ENCODE peak calls at places on chromosomes 7 and 10, in five cellular contexts. V is HCT116, U is GM12891, F is suprapubic skin, D is stomach. I is an unnamed sample.
A peak's percentile ranks its signal among the peaks of the same experiment; 100 is the strongest.

GRCh38 chr10:104546756-104547155 is 94.3 kb upstream of the SORCS3 start:
- DNase-seq in V (no peak), F (no peak), U (no peak), D (no peak), I (no peak)

GRCh38 chr10:77837248-77837924 is 89.2 kb downstream of the DLG5 start:
- DNase-seq in D (peak; percentile 31), U (peak; percentile 88), V (no peak), F (no peak), I (peak; percentile 50)

GRCh38 chr7:150946826-150947750 is 31.0 kb downstream of the KCNH2 start:
- DNase-seq in F (peak; percentile 57), V (no peak), U (peak; percentile 18), D (no peak), I (no peak)

GRCh38 chr7:30596043-30596641 is 1.5 kb downstream of the GARS1 start:
- DNase-seq in U (no peak), D (no peak), V (no peak), F (no peak), I (no peak)

GRCh38 chr7:17493451-17493850 is 195.0 kb downstream of the AHR start:
- DNase-seq in U (no peak), F (no peak), D (no peak), V (no peak), I (no peak)

GRCh38 chr10:84429926-84430520 is 101.6 kb downstream of the CCSER2 start:
- DNase-seq in D (peak; percentile 72), U (peak; percentile 16), V (peak; percentile 61), F (no peak), I (peak; percentile 79)

GRCh38 chr7:148856891-148857290 is 27.2 kb downstream of the EZH2 start:
- DNase-seq in U (no peak), V (no peak), F (no peak), D (no peak), I (no peak)

GRCh38 chr7:3649250-3649649 is 348.2 kb downstream of the SDK1 start:
- DNase-seq in U (no peak), D (no peak), F (no peak), V (no peak), I (no peak)

GRCh38 chr7:23055582-23056178 is 41.8 kb upstream of the HYCC1 start:
- DNase-seq in D (peak; percentile 31), U (peak; percentile 17), F (no peak), V (peak; percentile 64), I (peak; percentile 47)

GRCh38 chr10:69802424-69803161 is 887 bp downstream of the COL13A1 start:
- DNase-seq in V (no peak), D (no peak), U (no peak), F (no peak), I (no peak)

GRCh38 chr7:123533553-123533917 is 860 bp downstream of the IQUB start:
- DNase-seq in V (no peak), F (no peak), U (no peak), D (no peak), I (no peak)

GRCh38 chr7:98252655-98253054 is 623 bp upstream of the TECPR1 start:
- DNase-seq in D (no peak), U (no peak), F (no peak), V (no peak), I (no peak)

GRCh38 chr10:12165992-12166775 is 29.5 kb downstream of the NUDT5 start:
- DNase-seq in D (no peak), F (no peak), U (no peak), V (no peak), I (no peak)

GRCh38 chr7:106050743-106051110 is 61.4 kb downstream of the SYPL1 start:
- DNase-seq in F (no peak), D (no peak), U (no peak), V (no peak), I (no peak)

GRCh38 chr10:78775891-78776290 is 292.9 kb upstream of the ZMIZ1 start:
- DNase-seq in D (no peak), V (no peak), F (no peak), U (no peak), I (no peak)

GRCh38 chr7:98294798-98295382 is 13.4 kb downstream of the BRI3 start:
- DNase-seq in V (peak; percentile 41), F (peak; percentile 69), U (peak; percentile 87), D (peak; percentile 78), I (peak; percentile 64)

GRCh38 chr7:90945104-90945752 is 319.0 kb upstream of the FZD1 start:
- DNase-seq in F (no peak), V (no peak), D (no peak), U (no peak), I (no peak)

GRCh38 chr7:151661556-151661955 is 141.9 kb upstream of the RHEB start:
- DNase-seq in F (no peak), D (no peak), U (no peak), V (no peak), I (no peak)

GRCh38 chr10:112970036-112970435 is 20.0 kb downstream of the TCF7L2 start:
- DNase-seq in U (no peak), V (no peak), F (no peak), D (no peak), I (no peak)

GRCh38 chr10:86849495-86849894 is 93.1 kb downstream of the BMPR1A start:
- DNase-seq in D (no peak), V (no peak), F (no peak), U (no peak), I (no peak)

GRCh38 chr7:90298145-90299038 is 22.7 kb downstream of the FAM237B start:
- DNase-seq in F (no peak), U (no peak), D (no peak), V (peak; percentile 29), I (no peak)

GRCh38 chr7:2247141-2247985 is 5.3 kb downstream of the NUDT1 start:
- DNase-seq in D (no peak), F (no peak), V (no peak), U (peak; percentile 63), I (no peak)

GRCh38 chr10:66258693-66259092 is 667.1 kb upstream of the LRRTM3 start:
- DNase-seq in F (no peak), V (no peak), U (no peak), D (no peak), I (no peak)

GRCh38 chr10:9244880-9245279 is 1190.4 kb downstream of the GATA3 start:
- DNase-seq in V (no peak), F (no peak), U (no peak), D (no peak), I (no peak)

GRCh38 chr7:111262293-111263116 is 171.6 kb downstream of the LRRN3 start:
- DNase-seq in D (no peak), U (no peak), F (no peak), V (no peak), I (no peak)

GRCh38 chr10:36256905-36257304 is 614.8 kb upstream of the FZD8 start:
- DNase-seq in V (no peak), F (no peak), D (no peak), U (no peak), I (no peak)

GRCh38 chr7:90455163-90456030 is 14.0 kb upstream of the PTTG1IP2 start:
- DNase-seq in U (peak; percentile 18), F (no peak), D (no peak), V (peak; percentile 28), I (no peak)

GRCh38 chr10:5692476-5693358 is 8.1 kb downstream of the TASOR2 start:
- DNase-seq in U (peak; percentile 46), D (peak; percentile 63), F (no peak), V (no peak), I (peak; percentile 63)

GRCh38 chr7:84238611-84239010 is 44.0 kb upstream of the SEMA3A start:
- DNase-seq in D (no peak), F (no peak), V (no peak), U (no peak), I (no peak)

GRCh38 chr10:107423903-107424302 is 259.4 kb upstream of the SORCS1 start:
- DNase-seq in U (no peak), F (no peak), V (no peak), D (no peak), I (no peak)

GRCh38 chr10:4333474-4333894 is 492.5 kb upstream of the AKR1E2 start:
- DNase-seq in F (no peak), D (no peak), V (no peak), U (no peak), I (no peak)

GRCh38 chr10:14062528-14063260 is 268.0 kb downstream of the FRMD4A start:
- DNase-seq in D (no peak), F (no peak), V (no peak), U (no peak), I (no peak)

GRCh38 chr10:130018730-130019185 is 54.7 kb upstream of the EBF3 start:
- DNase-seq in V (no peak), U (no peak), F (no peak), D (no peak), I (no peak)

GRCh38 chr7:53191296-53191695 is 155.9 kb downstream of the POM121L12 start:
- DNase-seq in U (no peak), D (no peak), F (no peak), V (no peak), I (no peak)

GRCh38 chr7:6615853-6616555 is 594 bp downstream of the ZNF853 start:
- DNase-seq in F (no peak), V (no peak), D (no peak), U (no peak), I (no peak)

GRCh38 chr7:100366411-100367250 is 6.7 kb upstream of the PILRA start:
- DNase-seq in F (no peak), U (no peak), D (no peak), V (no peak), I (peak; percentile 41)
- TF ChIP-seq POLR2AphosphoS5 in F (no peak), U (peak; percentile 76), D (no peak), V (peak; percentile 49), I (no peak)

GRCh38 chr7:155255071-155255470 is 42.6 kb upstream of the INSIG1 start:
- DNase-seq in D (no peak), F (no peak), U (no peak), V (no peak), I (no peak)
- TF ChIP-seq POLR2AphosphoS5 in D (no peak), F (no peak), U (no peak), V (no peak), I (no peak)

GRCh38 chr7:26200113-26200443 is 468 bp downstream of the HNRNPA2B1 start:
- DNase-seq in V (no peak), D (peak; percentile 71), F (peak; percentile 90), U (no peak), I (peak; percentile 81)
- TF ChIP-seq POLR2AphosphoS5 in V (no peak), D (no peak), F (no peak), U (no peak), I (no peak)

DNA sequence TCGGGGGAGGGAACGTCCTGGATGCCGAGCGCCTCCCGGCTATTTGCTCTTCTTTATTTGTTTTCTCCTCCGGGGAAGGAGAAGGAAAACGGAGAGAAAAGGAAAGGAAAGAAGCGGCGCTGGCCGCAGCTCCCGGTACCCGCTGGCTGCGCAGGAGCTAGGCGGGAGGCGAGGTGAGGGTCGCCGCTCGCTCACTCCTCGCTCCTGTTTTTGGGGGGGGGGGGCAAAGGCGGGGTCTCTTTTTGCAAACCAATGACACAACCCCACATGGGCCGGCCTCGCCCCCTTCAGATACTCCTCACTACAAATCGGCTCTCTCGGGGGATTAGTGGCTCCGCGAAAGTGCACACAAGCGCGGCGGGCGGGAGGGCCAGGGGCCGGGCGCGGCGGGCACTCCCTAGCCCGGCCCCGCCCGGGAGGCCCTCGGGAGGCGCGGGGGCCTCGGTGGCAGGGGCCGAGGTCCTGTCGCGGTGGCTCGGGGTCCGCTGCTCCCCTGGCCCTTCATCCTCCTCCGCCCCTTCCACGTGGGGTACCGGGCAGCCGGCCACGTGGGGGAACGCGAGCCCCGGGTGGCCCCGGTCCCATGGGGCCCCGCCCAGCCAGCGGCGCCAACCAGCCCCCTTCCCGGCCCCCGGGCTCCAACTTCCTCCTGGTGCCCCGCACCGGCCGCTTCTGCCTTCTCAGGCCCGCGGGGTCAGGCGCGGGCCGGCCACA is 650 bp upstream of the CTBP2 start:
- DNase-seq in V (peak; percentile 82), D (peak; percentile 63), F (peak; percentile 88), U (no peak), I (peak; percentile 72)
- TF ChIP-seq POLR2AphosphoS5 in V (peak; percentile 86), D (no peak), F (no peak), U (no peak), I (peak; percentile 29)

GRCh38 chr10:121679916-121680315 is 81.7 kb upstream of the FGFR2 start:
- DNase-seq in D (no peak), V (no peak), F (no peak), U (no peak), I (no peak)
- TF ChIP-seq POLR2AphosphoS5 in D (no peak), V (no peak), F (no peak), U (no peak), I (no peak)